ENCODE peak calls at places on chromosome 7, in four cellular contexts. D, L, C and Z are unnamed samples.

GRCh38 chr7:26603631-26604030 is 260.8 kb downstream of the SKAP2 start:
- DNase-seq in D (no peak), L (no peak), C (peak), Z (no peak)

GRCh38 chr7:78472519-78472918 is 673.9 kb downstream of the PHTF2 start:
- DNase-seq in D (no peak), L (no peak), C (peak), Z (peak)

GRCh38 chr7:132402751-132403245 is 173.5 kb downstream of the PLXNA4 start:
- DNase-seq in D (no peak), L (no peak), C (peak), Z (peak)

GRCh38 chr7:56115852-56116538 is at the start of gene NUPR2:
- DNase-seq in D (no peak), L (no peak), C (no peak), Z (no peak)

GRCh38 chr7:26865094-26865388 is 651 bp upstream of the SKAP2 start:
- DNase-seq in D (no peak), L (peak), C (no peak), Z (no peak)

GRCh38 chr7:27950123-27950522 is 210.2 kb downstream of the TAX1BP1 start:
- DNase-seq in D (no peak), L (no peak), C (no peak), Z (no peak)

GRCh38 chr7:89772276-89772675 is 382.0 kb upstream of the STEAP1 start:
- DNase-seq in D (no peak), L (no peak), C (no peak), Z (no peak)

GRCh38 chr7:107118109-107118900 is 50.5 kb upstream of the HBP1 start:
- DNase-seq in D (no peak), L (no peak), C (peak), Z (peak)

GRCh38 chr7:5077740-5078139 is 32.1 kb downstream of the RBAK start:
- DNase-seq in D (no peak), L (no peak), C (no peak), Z (peak)

GRCh38 chr7:63070696-63071095 is 928.0 kb upstream of the ZNF722 start:
- DNase-seq in D (no peak), L (no peak), C (no peak), Z (no peak)

GRCh38 chr7:131483586-131483985 is 72.8 kb downstream of the PODXL start:
- DNase-seq in D (no peak), L (no peak), C (no peak), Z (no peak)

GRCh38 chr7:41028591-41028990 is 674.3 kb downstream of the INHBA start:
- DNase-seq in D (no peak), L (no peak), C (no peak), Z (peak)

GRCh38 chr7:98276241-98276761 is 5.2 kb upstream of the BRI3 start:
- DNase-seq in D (no peak), L (peak), C (no peak), Z (peak)

GRCh38 chr7:156725074-156725473 is 84.5 kb downstream of the RNF32 start:
- DNase-seq in D (no peak), L (no peak), C (peak), Z (no peak)

GRCh38 chr7:82204694-82205093 is 238.9 kb downstream of the CACNA2D1 start:
- DNase-seq in D (no peak), L (no peak), C (peak), Z (peak)

GRCh38 chr7:28853834-28854749 is 104.0 kb downstream of the TRIL start:
- DNase-seq in D (peak), L (peak), C (peak), Z (peak)

GRCh38 chr7:22356855-22357310 is at the start of gene RAPGEF5:
- DNase-seq in D (peak), L (peak), C (no peak), Z (no peak)

GRCh38 chr7:22980422-22980821 is 33.5 kb downstream of the HYCC1 start:
- DNase-seq in D (no peak), L (no peak), C (peak), Z (peak)

GRCh38 chr7:102193806-102194205 is 92.9 kb upstream of the SH2B2 start:
- DNase-seq in D (no peak), L (no peak), C (peak), Z (no peak)

GRCh38 chr7:55246181-55246580 is 119.0 kb upstream of the LANCL2 start:
- DNase-seq in D (no peak), L (no peak), C (peak), Z (peak)

GRCh38 chr7:46286346-46286745 is 365.3 kb upstream of the IGFBP3 start:
- DNase-seq in D (no peak), L (no peak), C (no peak), Z (no peak)

GRCh38 chr7:137606061-137606674 is 240.6 kb downstream of the DGKI start:
- DNase-seq in D (no peak), L (no peak), C (peak), Z (peak)

GRCh38 chr7:143849785-143850479 is 52.0 kb downstream of the TCAF1 start:
- DNase-seq in D (no peak), L (no peak), C (no peak), Z (no peak)

GRCh38 chr7:1637155-1637554 is 32.9 kb upstream of the ELFN1 start:
- DNase-seq in D (no peak), L (no peak), C (peak), Z (no peak)

GRCh38 chr7:41007351-41007751 is 695.5 kb downstream of the INHBA start:
- DNase-seq in D (no peak), L (no peak), C (no peak), Z (peak)

GRCh38 chr7:36303202-36304098 is 86.2 kb upstream of the ANLN start:
- DNase-seq in D (no peak), L (peak), C (peak), Z (peak)

GRCh38 chr7:1749864-1750466 is 79.9 kb downstream of the ELFN1 start:
- DNase-seq in D (no peak), L (peak), C (no peak), Z (no peak)

GRCh38 chr7:127152423-127152822 is 100.3 kb downstream of the GRM8 start:
- DNase-seq in D (no peak), L (no peak), C (no peak), Z (no peak)

GRCh38 chr7:133633055-133633454 is 380.2 kb downstream of the EXOC4 start:
- DNase-seq in D (no peak), L (no peak), C (peak), Z (peak)

GRCh38 chr7:19519443-19519977 is 189.3 kb downstream of the POLR1F start:
- DNase-seq in D (no peak), L (no peak), C (peak), Z (no peak)

GRCh38 chr7:17659126-17659525 is 281.2 kb downstream of the SNX13 start:
- DNase-seq in D (no peak), L (no peak), C (no peak), Z (no peak)
- H3K4me3 ChIP-seq in D (no peak), L (no peak), C (no peak), Z (no peak)

GRCh38 chr7:38178695-38179344 is 775 bp downstream of the STARD3NL start:
- DNase-seq in D (no peak), L (no peak), C (peak), Z (peak)
- TF ChIP-seq CTCF in D (peak), L (peak), C (no peak), Z (peak)

GRCh38 chr7:151089893-151090730 is 3.8 kb downstream of the AGAP3 start:
- DNase-seq in D (peak), L (no peak), C (peak), Z (no peak)
- H3K4me3 ChIP-seq in D (peak), L (peak), C (no peak), Z (peak)

DNA sequence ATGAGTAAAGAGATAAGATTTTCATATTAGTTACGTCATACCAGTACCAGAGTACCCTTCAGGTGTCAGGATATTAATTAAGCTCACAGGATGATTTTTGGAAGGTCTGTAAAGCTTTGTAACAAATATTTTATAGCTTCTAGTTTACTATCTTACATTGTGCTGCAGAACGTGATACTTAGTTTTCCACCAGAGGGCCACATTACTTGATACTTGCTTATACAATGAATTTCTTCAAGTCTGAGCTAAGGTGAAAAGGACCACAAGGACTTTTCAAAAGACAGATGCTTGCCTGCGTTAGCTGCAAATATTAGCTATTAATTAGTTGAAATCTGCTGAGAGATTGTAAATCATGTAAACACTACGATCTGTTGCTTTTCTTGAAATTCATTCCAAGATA is 12.2 kb downstream of the FOXP2 start:
- DNase-seq in D (no peak), L (no peak), C (peak), Z (peak)
- TF ChIP-seq CTCF in D (peak), L (no peak), C (peak), Z (peak)

DNA sequence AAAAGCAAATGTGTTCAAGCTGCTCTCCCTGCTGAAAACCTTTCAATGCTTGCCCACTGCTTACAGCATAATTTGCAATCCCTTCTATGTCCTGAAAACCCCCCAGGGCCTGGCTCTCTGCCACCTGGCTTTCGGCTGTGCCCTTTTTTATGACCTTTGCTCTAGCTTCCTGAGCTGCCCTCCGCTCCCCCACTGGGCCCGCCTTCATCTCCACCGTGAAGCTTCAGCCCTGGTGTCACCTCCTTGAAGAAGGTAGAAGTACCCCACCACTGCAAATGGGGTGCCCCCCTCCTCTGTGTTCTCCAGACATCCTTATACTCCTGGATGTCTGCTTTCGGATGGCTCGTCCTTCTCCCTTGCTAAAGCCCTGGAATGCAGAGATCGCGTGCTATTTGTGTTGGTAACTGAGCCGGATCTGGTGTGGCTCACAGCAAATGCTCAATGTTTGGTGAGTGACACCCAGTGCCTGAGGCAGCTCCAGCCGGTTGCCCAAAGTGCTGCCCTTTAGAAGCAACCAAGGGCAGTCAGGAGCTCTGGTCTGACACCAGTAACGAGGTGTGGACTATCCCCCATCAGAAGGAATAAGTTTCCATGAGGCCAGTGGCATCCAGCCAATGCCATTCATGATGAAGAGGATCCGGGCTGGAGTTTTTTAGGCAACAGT is 90.3 kb downstream of the KIAA1549 start:
- DNase-seq in D (no peak), L (no peak), C (peak), Z (peak)
- H3K4me3 ChIP-seq in D (no peak), L (no peak), C (no peak), Z (no peak)

DNA sequence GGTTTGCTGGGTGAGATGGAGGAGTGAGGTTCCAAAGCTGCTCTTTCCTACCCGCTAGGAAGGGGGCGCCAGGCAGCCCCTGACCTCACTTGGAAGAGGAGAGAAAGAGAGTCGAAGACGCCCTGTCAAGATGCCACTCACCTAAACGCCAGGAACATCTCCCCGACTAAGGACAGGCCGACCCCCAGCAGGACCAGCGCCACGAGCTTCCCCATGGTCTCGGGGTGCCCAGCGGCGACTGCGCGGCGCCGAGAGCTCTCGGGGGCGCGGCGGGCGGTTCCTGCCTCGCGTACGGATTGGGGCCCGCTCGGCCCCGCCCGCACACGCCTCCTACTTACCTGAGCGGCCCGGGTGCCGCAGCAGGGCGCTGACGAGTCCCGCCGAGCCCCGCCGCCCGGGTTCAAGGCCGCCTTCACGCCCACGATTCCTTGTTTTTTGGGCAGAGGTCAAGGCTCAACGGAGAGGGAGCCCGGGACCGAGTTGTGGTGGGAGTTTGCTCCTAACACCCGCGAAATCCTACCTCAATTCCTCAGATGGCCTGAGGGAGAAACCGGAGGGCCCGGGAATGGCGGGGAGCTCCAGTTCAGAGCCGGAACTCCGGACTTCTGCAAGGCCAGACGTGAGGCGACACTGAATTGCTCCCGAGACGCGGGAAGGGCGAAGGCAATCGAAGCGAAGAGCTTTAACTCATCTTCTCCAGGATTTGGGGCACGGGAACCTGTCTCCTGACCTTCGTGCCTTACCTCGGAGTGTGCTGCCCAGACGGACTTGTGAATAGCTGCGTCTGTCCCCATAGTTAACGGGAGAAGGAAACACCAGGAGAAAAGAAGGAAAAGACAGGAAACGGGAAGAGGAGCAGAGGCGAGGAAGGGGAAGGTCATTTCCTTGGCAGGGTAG is at the start of gene PON3:
- DNase-seq in D (no peak), L (peak), C (no peak), Z (no peak)
- TF ChIP-seq CTCF in D (no peak), L (peak), C (peak), Z (no peak)

GRCh38 chr7:149322737-149323136 is 60.7 kb downstream of the ZNF783 start:
- DNase-seq in D (no peak), L (no peak), C (no peak), Z (no peak)
- H3K4me3 ChIP-seq in D (no peak), L (no peak), C (no peak), Z (no peak)

DNA sequence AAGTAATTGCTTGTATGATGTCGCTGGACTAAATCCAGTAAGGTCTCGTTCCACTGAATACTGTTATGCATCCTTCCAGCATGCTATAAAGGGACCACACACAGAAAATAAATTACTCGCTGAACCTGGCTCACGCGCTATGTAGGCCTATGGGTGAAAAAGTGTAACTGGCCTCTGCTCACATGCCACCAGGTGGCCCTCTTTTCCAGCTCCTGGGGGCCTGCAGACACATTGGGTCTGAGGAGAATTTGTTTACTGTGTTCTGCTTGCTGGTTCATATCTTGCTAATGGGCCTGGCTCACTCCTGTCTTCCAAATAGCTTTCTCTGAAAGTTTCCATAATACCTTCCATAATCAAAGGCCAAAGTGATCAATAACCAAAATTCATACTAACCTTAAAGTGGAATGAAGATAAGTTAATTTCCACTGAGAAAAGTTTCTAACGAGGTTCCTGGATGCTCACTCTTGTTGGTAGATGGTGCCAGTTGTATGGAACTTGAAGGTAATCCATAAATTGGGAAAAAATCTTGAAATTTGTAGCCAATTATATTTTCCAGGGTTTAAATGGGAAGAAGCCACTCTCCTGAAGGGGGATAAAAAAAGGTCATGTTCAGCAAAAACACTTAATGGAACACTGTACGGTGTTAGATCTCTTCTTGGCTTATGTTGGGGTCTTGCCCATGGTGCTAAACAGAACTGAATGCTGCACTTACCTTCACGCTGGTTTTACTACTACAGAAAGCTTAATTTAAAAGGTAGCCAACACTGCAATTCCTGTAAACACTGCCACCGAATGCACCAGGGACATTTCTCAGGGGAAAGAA is 27.0 kb upstream of the ZPBP start:
- DNase-seq in D (peak), L (no peak), C (no peak), Z (no peak)
- TF ChIP-seq CTCF in D (peak), L (no peak), C (no peak), Z (no peak)

GRCh38 chr7:87476179-87476557 is 688 bp upstream of the ABCB4 start:
- DNase-seq in D (no peak), L (no peak), C (no peak), Z (no peak)
- H3K4me3 ChIP-seq in D (no peak), L (peak), C (no peak), Z (no peak)